ENCODE peak calls at places on chromosomes 5 and 9, in nine cellular contexts. One of them, this sample, is unnamed.

GRCh38 chr9:123058834-123059233 is 25.4 kb downstream of the GPR21 start:
- DNase-seq in colonic mucosa: no peak
- DNase-seq in AG09309: no peak
- DNase-seq in astrocyte: peak
- DNase-seq in aorta: no peak
- DNase-seq in thoracic aorta: no peak
- DNase-seq in GM12865: no peak
- DNase-seq in effector memory CD4-positive, alpha-beta T cell: no peak
- DNase-seq in GM06990: no peak
- DNase-seq in this sample: peak

GRCh38 chr5:72673623-72674022 is 142.8 kb upstream of the TNPO1 start:
- DNase-seq in astrocyte: no peak
- DNase-seq in GM12865: no peak
- DNase-seq in colonic mucosa: no peak
- DNase-seq in AG09309: no peak
- DNase-seq in GM06990: no peak
- DNase-seq in aorta: no peak
- DNase-seq in effector memory CD4-positive, alpha-beta T cell: no peak
- DNase-seq in thoracic aorta: no peak
- DNase-seq in this sample: no peak

GRCh38 chr9:130943780-130944179 is 4.7 kb upstream of the FIBCD1 start:
- DNase-seq in aorta: no peak
- DNase-seq in thoracic aorta: no peak
- DNase-seq in colonic mucosa: no peak
- DNase-seq in GM06990: no peak
- DNase-seq in GM12865: no peak
- DNase-seq in astrocyte: no peak
- DNase-seq in effector memory CD4-positive, alpha-beta T cell: no peak
- DNase-seq in AG09309: no peak
- DNase-seq in this sample: no peak

GRCh38 chr9:94649100-94649855 is 10.0 kb upstream of the FBP1 start:
- DNase-seq in aorta: no peak
- DNase-seq in GM12865: no peak
- DNase-seq in GM06990: no peak
- DNase-seq in colonic mucosa: no peak
- DNase-seq in effector memory CD4-positive, alpha-beta T cell: no peak
- DNase-seq in AG09309: peak
- DNase-seq in thoracic aorta: no peak
- DNase-seq in astrocyte: peak
- DNase-seq in this sample: no peak

GRCh38 chr9:130712564-130713285 is 19.1 kb downstream of the EXOSC2 start:
- DNase-seq in effector memory CD4-positive, alpha-beta T cell: peak
- DNase-seq in GM06990: peak
- DNase-seq in thoracic aorta: peak
- DNase-seq in aorta: peak
- DNase-seq in AG09309: peak
- DNase-seq in colonic mucosa: peak
- DNase-seq in astrocyte: peak
- DNase-seq in GM12865: peak
- DNase-seq in this sample: peak

GRCh38 chr5:15683332-15683731 is 183.4 kb downstream of the FBXL7 start:
- DNase-seq in GM12865: peak
- DNase-seq in astrocyte: no peak
- DNase-seq in AG09309: no peak
- DNase-seq in thoracic aorta: no peak
- DNase-seq in effector memory CD4-positive, alpha-beta T cell: no peak
- DNase-seq in GM06990: no peak
- DNase-seq in colonic mucosa: peak
- DNase-seq in aorta: no peak
- DNase-seq in this sample: no peak

GRCh38 chr5:175728885-175729828 is 71.3 kb downstream of the HRH2 start:
- DNase-seq in astrocyte: no peak
- DNase-seq in GM06990: no peak
- DNase-seq in thoracic aorta: no peak
- DNase-seq in aorta: no peak
- DNase-seq in effector memory CD4-positive, alpha-beta T cell: no peak
- DNase-seq in colonic mucosa: no peak
- DNase-seq in GM12865: no peak
- DNase-seq in AG09309: no peak
- DNase-seq in this sample: no peak

GRCh38 chr5:91957671-91958070 is 574.6 kb upstream of the ARRDC3 start:
- DNase-seq in AG09309: peak
- DNase-seq in thoracic aorta: no peak
- DNase-seq in colonic mucosa: no peak
- DNase-seq in GM06990: no peak
- DNase-seq in astrocyte: peak
- DNase-seq in effector memory CD4-positive, alpha-beta T cell: no peak
- DNase-seq in GM12865: no peak
- DNase-seq in aorta: no peak
- DNase-seq in this sample: no peak

GRCh38 chr9:84945878-84946538 is 276.5 kb downstream of the NTRK2 start:
- DNase-seq in GM12865: no peak
- DNase-seq in thoracic aorta: no peak
- DNase-seq in effector memory CD4-positive, alpha-beta T cell: no peak
- DNase-seq in colonic mucosa: no peak
- DNase-seq in astrocyte: no peak
- DNase-seq in aorta: no peak
- DNase-seq in GM06990: no peak
- DNase-seq in AG09309: no peak
- DNase-seq in this sample: no peak

DNA sequence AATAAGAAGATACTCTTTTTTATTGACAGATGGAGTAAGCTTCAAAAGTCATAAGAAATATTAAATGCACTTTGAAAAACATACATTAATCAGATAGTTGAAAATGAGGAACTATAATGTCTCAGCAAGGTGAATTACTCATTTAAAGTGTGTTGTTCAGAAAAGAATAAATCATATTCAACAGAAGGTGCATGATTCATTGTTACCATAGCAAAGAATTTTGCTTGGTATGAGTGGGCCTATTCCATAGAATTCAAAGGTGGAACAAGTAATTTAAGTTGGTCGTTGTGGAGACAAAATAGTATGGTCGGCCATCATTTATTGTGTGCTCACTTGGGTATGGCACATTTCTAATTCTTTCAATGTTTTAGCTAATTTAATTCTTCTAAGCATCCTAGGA is 1920.2 kb upstream of the CDH9 start:
- DNase-seq in AG09309: no peak
- DNase-seq in aorta: no peak
- DNase-seq in effector memory CD4-positive, alpha-beta T cell: no peak
- DNase-seq in colonic mucosa: no peak
- DNase-seq in GM06990: no peak
- DNase-seq in thoracic aorta: no peak
- DNase-seq in astrocyte: no peak
- DNase-seq in GM12865: no peak
- DNase-seq in this sample: no peak
- H3K4me3 ChIP-seq in AG09309: no peak
- H3K4me3 ChIP-seq in aorta: no peak
- H3K4me3 ChIP-seq in effector memory CD4-positive, alpha-beta T cell: no peak
- H3K4me3 ChIP-seq in colonic mucosa: no peak
- H3K4me3 ChIP-seq in GM06990: no peak
- H3K4me3 ChIP-seq in thoracic aorta: no peak
- H3K4me3 ChIP-seq in astrocyte: no peak
- H3K4me3 ChIP-seq in GM12865: no peak
- H3K4me3 ChIP-seq in this sample: no peak

DNA sequence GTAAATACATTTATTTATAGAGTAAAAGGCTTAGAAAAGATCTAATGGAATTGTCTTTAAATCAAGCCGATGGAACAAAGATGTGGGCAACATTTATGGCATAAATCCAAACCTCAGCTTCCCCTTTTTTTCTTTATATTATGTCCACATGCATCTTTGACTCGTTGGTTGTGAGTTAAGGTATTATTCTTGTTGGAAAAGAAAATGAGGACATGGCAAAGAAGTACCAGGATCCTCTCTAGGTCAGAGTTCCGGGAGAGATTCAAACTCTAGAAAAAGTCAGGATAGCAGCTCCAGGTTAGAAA is 500 bp upstream of the NME5 start:
- DNase-seq in colonic mucosa: no peak
- DNase-seq in aorta: no peak
- DNase-seq in effector memory CD4-positive, alpha-beta T cell: no peak
- DNase-seq in AG09309: no peak
- DNase-seq in thoracic aorta: no peak
- DNase-seq in GM12865: no peak
- DNase-seq in astrocyte: no peak
- DNase-seq in GM06990: no peak
- DNase-seq in this sample: no peak
- H3K4me3 ChIP-seq in colonic mucosa: no peak
- H3K4me3 ChIP-seq in aorta: no peak
- H3K4me3 ChIP-seq in effector memory CD4-positive, alpha-beta T cell: no peak
- H3K4me3 ChIP-seq in AG09309: no peak
- H3K4me3 ChIP-seq in thoracic aorta: peak
- H3K4me3 ChIP-seq in GM12865: no peak
- H3K4me3 ChIP-seq in astrocyte: peak
- H3K4me3 ChIP-seq in GM06990: no peak
- H3K4me3 ChIP-seq in this sample: no peak

GRCh38 chr9:109769250-109769649 is 10.7 kb upstream of the PALM2AKAP2 start:
- DNase-seq in astrocyte: peak
- DNase-seq in GM06990: no peak
- DNase-seq in AG09309: no peak
- DNase-seq in aorta: no peak
- DNase-seq in GM12865: no peak
- DNase-seq in colonic mucosa: no peak
- DNase-seq in effector memory CD4-positive, alpha-beta T cell: no peak
- DNase-seq in thoracic aorta: no peak
- DNase-seq in this sample: no peak

GRCh38 chr9:109767404-109767803 is 12.6 kb upstream of the PALM2AKAP2 start:
- DNase-seq in astrocyte: no peak
- DNase-seq in GM12865: no peak
- DNase-seq in colonic mucosa: no peak
- DNase-seq in effector memory CD4-positive, alpha-beta T cell: no peak
- DNase-seq in GM06990: no peak
- DNase-seq in aorta: no peak
- DNase-seq in thoracic aorta: no peak
- DNase-seq in AG09309: no peak
- DNase-seq in this sample: no peak

GRCh38 chr9:109765821-109766220 is 14.2 kb upstream of the PALM2AKAP2 start:
- DNase-seq in thoracic aorta: no peak
- DNase-seq in aorta: no peak
- DNase-seq in astrocyte: no peak
- DNase-seq in GM06990: no peak
- DNase-seq in AG09309: no peak
- DNase-seq in colonic mucosa: no peak
- DNase-seq in GM12865: no peak
- DNase-seq in effector memory CD4-positive, alpha-beta T cell: no peak
- DNase-seq in this sample: no peak

GRCh38 chr9:109766351-109766750 is 13.6 kb upstream of the PALM2AKAP2 start:
- DNase-seq in AG09309: peak
- DNase-seq in colonic mucosa: no peak
- DNase-seq in GM06990: no peak
- DNase-seq in effector memory CD4-positive, alpha-beta T cell: no peak
- DNase-seq in aorta: no peak
- DNase-seq in GM12865: no peak
- DNase-seq in astrocyte: peak
- DNase-seq in thoracic aorta: no peak
- DNase-seq in this sample: peak

GRCh38 chr9:109767814-109768213 is 12.2 kb upstream of the PALM2AKAP2 start:
- DNase-seq in astrocyte: no peak
- DNase-seq in AG09309: no peak
- DNase-seq in GM06990: no peak
- DNase-seq in effector memory CD4-positive, alpha-beta T cell: no peak
- DNase-seq in aorta: no peak
- DNase-seq in GM12865: no peak
- DNase-seq in thoracic aorta: no peak
- DNase-seq in colonic mucosa: no peak
- DNase-seq in this sample: no peak
- H3K4me3 ChIP-seq in astrocyte: no peak
- H3K4me3 ChIP-seq in AG09309: no peak
- H3K4me3 ChIP-seq in GM06990: no peak
- H3K4me3 ChIP-seq in effector memory CD4-positive, alpha-beta T cell: no peak
- H3K4me3 ChIP-seq in aorta: no peak
- H3K4me3 ChIP-seq in GM12865: no peak
- H3K4me3 ChIP-seq in thoracic aorta: no peak
- H3K4me3 ChIP-seq in colonic mucosa: no peak
- H3K4me3 ChIP-seq in this sample: no peak

GRCh38 chr9:132588501-132589147 is 6.2 kb downstream of the BARHL1 start:
- DNase-seq in effector memory CD4-positive, alpha-beta T cell: no peak
- DNase-seq in colonic mucosa: no peak
- DNase-seq in GM06990: no peak
- DNase-seq in thoracic aorta: no peak
- DNase-seq in astrocyte: no peak
- DNase-seq in AG09309: no peak
- DNase-seq in GM12865: no peak
- DNase-seq in aorta: no peak
- DNase-seq in this sample: no peak

GRCh38 chr9:132588098-132588497 is 5.7 kb downstream of the BARHL1 start:
- DNase-seq in colonic mucosa: no peak
- DNase-seq in thoracic aorta: no peak
- DNase-seq in aorta: no peak
- DNase-seq in effector memory CD4-positive, alpha-beta T cell: no peak
- DNase-seq in GM12865: no peak
- DNase-seq in astrocyte: no peak
- DNase-seq in GM06990: no peak
- DNase-seq in AG09309: no peak
- DNase-seq in this sample: no peak

GRCh38 chr9:132590037-132590317 is 7.6 kb downstream of the BARHL1 start:
- DNase-seq in aorta: no peak
- DNase-seq in astrocyte: no peak
- DNase-seq in colonic mucosa: no peak
- DNase-seq in AG09309: no peak
- DNase-seq in GM12865: no peak
- DNase-seq in thoracic aorta: no peak
- DNase-seq in GM06990: no peak
- DNase-seq in effector memory CD4-positive, alpha-beta T cell: no peak
- DNase-seq in this sample: no peak

GRCh38 chr9:132590318-132591182 is 8.1 kb downstream of the BARHL1 start:
- DNase-seq in GM06990: no peak
- DNase-seq in AG09309: no peak
- DNase-seq in effector memory CD4-positive, alpha-beta T cell: no peak
- DNase-seq in GM12865: no peak
- DNase-seq in astrocyte: no peak
- DNase-seq in aorta: no peak
- DNase-seq in thoracic aorta: no peak
- DNase-seq in colonic mucosa: no peak
- DNase-seq in this sample: no peak

DNA sequence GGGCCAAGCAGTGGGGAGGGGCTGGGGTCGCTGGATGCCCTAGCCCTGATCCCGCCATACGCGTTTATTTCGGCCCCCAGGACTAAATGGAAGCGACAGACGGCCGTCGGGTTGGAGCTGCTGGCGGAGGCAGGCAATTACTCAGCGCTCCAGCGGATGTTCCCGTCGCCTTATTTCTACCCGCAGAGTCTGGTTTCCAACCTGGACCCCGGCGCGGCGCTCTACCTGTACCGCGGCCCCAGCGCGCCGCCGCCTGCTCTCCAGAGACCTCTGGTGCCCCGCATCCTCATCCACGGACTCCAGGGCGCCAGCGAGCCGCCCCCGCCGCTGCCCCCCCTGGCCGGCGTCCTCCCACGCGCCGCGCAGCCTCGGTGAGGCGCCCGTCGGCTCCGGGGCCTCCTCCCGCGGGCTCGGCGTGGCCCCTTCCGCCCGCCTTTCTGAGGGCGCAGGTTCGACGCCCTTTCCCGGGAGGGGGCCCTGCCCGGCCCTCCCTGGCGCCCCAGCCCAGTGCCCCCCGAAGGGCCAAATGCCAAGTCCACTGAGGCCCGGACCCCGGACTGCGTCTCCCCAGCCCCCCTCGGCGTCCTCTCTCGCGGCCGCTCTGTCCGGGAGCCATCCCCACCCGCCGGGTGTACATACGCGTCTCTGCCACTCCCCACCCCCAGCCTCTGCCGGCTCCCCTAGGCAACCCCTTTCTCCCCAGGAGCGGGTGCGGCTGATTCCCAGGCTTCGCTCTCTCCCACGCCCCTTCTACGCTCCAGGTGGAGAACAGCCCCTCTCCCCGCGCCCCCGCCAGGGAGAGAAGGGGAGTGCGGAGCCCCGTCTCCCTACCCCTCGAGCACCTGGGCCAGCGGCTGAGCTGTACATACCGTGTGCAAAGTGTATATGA is 7.0 kb downstream of the BARHL1 start:
- DNase-seq in GM12865: no peak
- DNase-seq in thoracic aorta: no peak
- DNase-seq in astrocyte: no peak
- DNase-seq in colonic mucosa: no peak
- DNase-seq in aorta: no peak
- DNase-seq in effector memory CD4-positive, alpha-beta T cell: no peak
- DNase-seq in AG09309: no peak
- DNase-seq in GM06990: no peak
- DNase-seq in this sample: no peak
- H3K4me3 ChIP-seq in GM12865: no peak
- H3K4me3 ChIP-seq in thoracic aorta: no peak
- H3K4me3 ChIP-seq in astrocyte: no peak
- H3K4me3 ChIP-seq in colonic mucosa: no peak
- H3K4me3 ChIP-seq in aorta: no peak
- H3K4me3 ChIP-seq in effector memory CD4-positive, alpha-beta T cell: no peak
- H3K4me3 ChIP-seq in AG09309: no peak
- H3K4me3 ChIP-seq in GM06990: no peak
- H3K4me3 ChIP-seq in this sample: no peak